ENCODE peak calls at places on chromosomes 4 and X, in five cellular contexts. M, T, O, A and P are unnamed samples.
A peak's percentile ranks its signal among the peaks of the same experiment; 100 is the strongest.

GRCh38 chrX:135982860-135983259 is 2.4 kb upstream of the SLC9A6 start:
- DNase-seq in M (no peak), T (peak; percentile 3), O (no peak), A (no peak), P (peak; percentile 14)

GRCh38 chr4:180422989-180423766 is 1820.0 kb upstream of the TENM3 start:
- DNase-seq in M (no peak), T (no peak), O (no peak), A (no peak), P (no peak)

GRCh38 chrX:41118156-41118555 is 32.9 kb downstream of the USP9X start:
- DNase-seq in M (no peak), T (no peak), O (peak; percentile 72), A (no peak), P (no peak)

GRCh38 chrX:46912098-46912672 is at the start of gene JADE3:
- DNase-seq in M (peak; percentile 81), T (peak; percentile 77), O (no peak), A (peak; percentile 84), P (peak; percentile 67)

GRCh38 chrX:96650023-96650422 is 34.6 kb upstream of the DIAPH2 start:
- DNase-seq in M (no peak), T (no peak), O (no peak), A (no peak), P (no peak)

GRCh38 chr4:109721033-109721432 is 8.8 kb downstream of the PLA2G12A start:
- DNase-seq in M (no peak), T (peak; percentile 13), O (no peak), A (no peak), P (peak; percentile 45)

GRCh38 chr4:106033469-106033868 is 138.2 kb downstream of the NPNT start:
- DNase-seq in M (no peak), T (no peak), O (no peak), A (no peak), P (no peak)

GRCh38 chr4:89024051-89024675 is 32.8 kb downstream of the FAM13A start:
- DNase-seq in M (peak; percentile 33), T (peak; percentile 89), O (peak; percentile 85), A (peak; percentile 58), P (peak; percentile 77)

GRCh38 chr4:184649971-184650855 is 675 bp downstream of the PRIMPOL start:
- DNase-seq in M (no peak), T (peak; percentile 43), O (no peak), A (peak; percentile 51), P (peak; percentile 67)

GRCh38 chr4:8585186-8585585 is 5.0 kb downstream of the GPR78 start:
- DNase-seq in M (no peak), T (no peak), O (no peak), A (no peak), P (no peak)

GRCh38 chrX:29948653-29949052 is 266.7 kb upstream of the MAGEB2 start:
- DNase-seq in M (no peak), T (peak; percentile 56), O (no peak), A (peak; percentile 64), P (peak; percentile 70)

GRCh38 chrX:125710403-125711062 is 390.9 kb downstream of the TEX13C start:
- DNase-seq in M (no peak), T (no peak), O (no peak), A (no peak), P (no peak)